ENCODE peak calls at places on chromosomes 7 and 10, in six cellular contexts. U is WERI-Rb-1; A is uterus; W is CD4-positive, alpha-beta T cell; J is coronary artery; X is heart right ventricle. D is an unnamed sample.

GRCh38 chr7:91383186-91383585 is 119.0 kb downstream of the FZD1 start:
- DNase-seq in X (no peak), U (no peak), J (no peak), W (no peak), A (no peak), D (no peak)

GRCh38 chr10:27661511-27662286 is 83.9 kb downstream of the MKX start:
- DNase-seq in J (no peak), A (no peak), U (no peak), W (no peak), X (no peak), D (no peak)

GRCh38 chr7:67341153-67341768 is 344.6 kb downstream of the TYW1 start:
- DNase-seq in J (no peak), X (no peak), U (no peak), W (no peak), A (no peak), D (no peak)

GRCh38 chr7:29871787-29872398 is 65.6 kb downstream of the WIPF3 start:
- DNase-seq in W (no peak), A (no peak), X (no peak), U (no peak), J (no peak), D (no peak)

GRCh38 chr10:13716161-13717071 is 129.7 kb downstream of the PRPF18 start:
- DNase-seq in W (no peak), J (no peak), X (peak; percentile 56), U (no peak), A (no peak), D (peak; percentile 29)

GRCh38 chr7:92206672-92207071 is 27.7 kb upstream of the LRRD1 start:
- DNase-seq in J (no peak), U (no peak), A (no peak), W (no peak), X (no peak), D (no peak)

GRCh38 chr7:89002942-89003618 is 207.5 kb upstream of the TEX47 start:
- DNase-seq in U (no peak), A (no peak), W (no peak), J (no peak), X (no peak), D (no peak)

GRCh38 chr7:85156661-85157213 is 30.1 kb downstream of the SEMA3D start:
- DNase-seq in X (no peak), U (no peak), J (no peak), W (no peak), A (no peak), D (no peak)

GRCh38 chr7:155505422-155505793 is 41.0 kb downstream of the CNPY1 start:
- DNase-seq in J (no peak), X (no peak), W (no peak), U (no peak), A (no peak), D (no peak)

GRCh38 chr10:115937756-115938032 is 335.3 kb downstream of the GFRA1 start:
- DNase-seq in A (no peak), J (no peak), X (no peak), U (no peak), W (no peak), D (no peak)

GRCh38 chr7:102318482-102318971 is 31.9 kb downstream of the SH2B2 start:
- DNase-seq in U (no peak), W (no peak), J (no peak), A (no peak), X (peak; percentile 46), D (no peak)
- TF ChIP-seq CTCF in U (no peak), W (no peak), J (no peak), A (no peak), X (no peak), D (peak; percentile 17)

DNA sequence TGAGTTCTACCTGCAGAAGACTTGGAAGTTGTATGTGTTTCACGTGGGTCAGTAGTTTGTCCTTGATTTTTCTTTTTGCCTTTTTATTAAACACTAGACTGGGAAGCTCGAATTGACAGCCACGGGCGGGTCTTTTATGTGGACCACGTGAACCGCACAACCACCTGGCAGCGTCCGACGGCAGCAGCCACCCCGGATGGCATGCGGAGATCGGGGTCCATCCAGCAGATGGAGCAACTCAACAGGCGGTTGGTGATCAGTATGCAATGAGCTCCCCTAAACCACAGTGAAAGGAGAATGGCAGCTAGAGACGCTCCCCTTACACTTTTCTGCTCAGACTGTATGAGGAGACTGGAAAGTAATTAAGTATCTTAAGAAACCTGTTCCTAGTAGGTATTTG is 126.7 kb upstream of the STK17A start:
- DNase-seq in W (no peak), A (no peak), X (no peak), U (peak; percentile 28), J (no peak), D (no peak)
- TF ChIP-seq CTCF in W (no peak), A (no peak), X (no peak), U (peak; percentile 38), J (no peak), D (no peak)

GRCh38 chr10:26454891-26455290 is 16.8 kb downstream of the APBB1IP start:
- DNase-seq in X (no peak), W (no peak), A (no peak), U (no peak), J (no peak), D (no peak)

GRCh38 chr10:26448706-26449435 is 10.7 kb downstream of the APBB1IP start:
- DNase-seq in A (no peak), W (peak; percentile 42), U (no peak), J (no peak), X (no peak), D (no peak)

GRCh38 chr10:26453850-26454249 is 15.7 kb downstream of the APBB1IP start:
- DNase-seq in W (no peak), J (no peak), X (no peak), U (no peak), A (no peak), D (no peak)

GRCh38 chr10:26449726-26450125 is 11.6 kb downstream of the APBB1IP start:
- DNase-seq in U (no peak), X (no peak), J (no peak), W (no peak), A (no peak), D (no peak)

GRCh38 chr10:26451903-26452302 is 13.8 kb downstream of the APBB1IP start:
- DNase-seq in W (no peak), A (no peak), X (no peak), U (no peak), J (no peak), D (no peak)
- TF ChIP-seq CTCF in W (no peak), A (no peak), X (no peak), U (no peak), J (no peak), D (no peak)

DNA sequence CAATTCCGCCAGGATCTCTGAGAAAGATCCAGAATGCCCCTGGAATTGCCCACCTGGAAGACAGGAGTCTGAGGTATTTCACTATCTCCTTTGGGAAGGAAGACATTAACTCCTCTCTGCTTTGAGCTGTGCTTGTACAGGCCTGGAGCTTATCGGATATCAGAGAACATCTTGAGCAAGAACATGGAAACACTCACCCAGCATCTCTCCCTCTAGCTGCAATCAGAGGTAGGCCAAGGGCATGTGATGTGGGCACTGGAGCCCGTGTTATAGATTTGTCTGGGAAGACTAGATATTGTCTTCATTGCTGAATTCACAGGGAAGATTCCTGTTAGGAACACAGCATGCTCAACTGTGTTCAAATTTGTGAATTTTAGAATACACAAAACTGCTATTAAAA is 233.9 kb downstream of the PHF14 start:
- DNase-seq in J (no peak), U (no peak), A (no peak), X (no peak), W (no peak), D (no peak)
- TF ChIP-seq CTCF in J (no peak), U (peak; percentile 4), A (no peak), X (no peak), W (no peak), D (no peak)

GRCh38 chr7:20343211-20343610 is 12.5 kb downstream of the ITGB8 start:
- DNase-seq in W (no peak), X (no peak), U (peak; percentile 9), J (no peak), A (no peak), D (no peak)
- TF ChIP-seq CTCF in W (no peak), X (no peak), U (peak; percentile 37), J (no peak), A (no peak), D (peak; percentile 43)

DNA sequence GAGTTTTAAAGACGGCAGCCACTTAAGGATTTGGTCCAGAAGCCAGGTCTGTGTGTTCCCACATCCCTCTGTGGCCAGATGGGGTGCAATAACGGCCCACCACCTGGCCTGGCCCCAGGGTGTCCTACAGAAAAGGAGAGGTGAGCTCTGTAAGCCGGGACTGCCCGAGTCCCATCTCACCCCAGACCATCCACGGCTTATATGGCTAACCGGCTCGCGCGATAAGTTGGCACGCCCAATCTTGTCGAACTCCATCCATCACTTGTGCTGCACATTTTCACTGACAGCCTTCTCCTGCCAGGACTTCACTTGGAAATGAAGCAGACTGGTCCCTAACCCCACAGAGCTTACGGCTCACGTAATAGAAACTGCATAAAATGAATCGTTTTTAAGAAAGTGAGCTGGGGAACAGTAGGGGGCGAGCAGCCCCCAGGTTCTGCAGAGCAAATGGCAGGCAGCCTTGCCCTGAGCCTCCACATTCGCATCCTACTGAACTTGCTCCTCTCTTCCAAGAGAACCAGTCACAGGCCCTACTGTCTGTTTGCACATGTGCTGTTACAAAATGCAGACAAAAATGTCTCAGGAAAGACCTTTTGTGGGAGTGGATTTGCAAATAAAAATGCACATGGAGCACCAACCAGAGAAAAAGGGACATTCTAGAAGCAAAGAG is 98.2 kb downstream of the TNS3 start:
- DNase-seq in W (no peak), U (peak; percentile 34), X (no peak), J (no peak), A (peak; percentile 53), D (no peak)
- TF ChIP-seq CTCF in W (no peak), U (peak; percentile 53), X (peak; percentile 9), J (no peak), A (no peak), D (peak; percentile 27)

GRCh38 chr10:93757136-93757535 is 600 bp upstream of the LGI1 start:
- DNase-seq in A (no peak), J (no peak), W (no peak), U (peak; percentile 16), X (no peak), D (no peak)

GRCh38 chr10:93753621-93754250 is 4.0 kb upstream of the LGI1 start:
- DNase-seq in J (no peak), W (no peak), U (no peak), A (no peak), X (no peak), D (no peak)

GRCh38 chr10:93756128-93756517 is 1.6 kb upstream of the LGI1 start:
- DNase-seq in A (no peak), X (no peak), W (no peak), U (no peak), J (no peak), D (no peak)

GRCh38 chr10:93754761-93755160 is 3.0 kb upstream of the LGI1 start:
- DNase-seq in J (no peak), A (no peak), X (no peak), W (no peak), U (no peak), D (no peak)

DNA sequence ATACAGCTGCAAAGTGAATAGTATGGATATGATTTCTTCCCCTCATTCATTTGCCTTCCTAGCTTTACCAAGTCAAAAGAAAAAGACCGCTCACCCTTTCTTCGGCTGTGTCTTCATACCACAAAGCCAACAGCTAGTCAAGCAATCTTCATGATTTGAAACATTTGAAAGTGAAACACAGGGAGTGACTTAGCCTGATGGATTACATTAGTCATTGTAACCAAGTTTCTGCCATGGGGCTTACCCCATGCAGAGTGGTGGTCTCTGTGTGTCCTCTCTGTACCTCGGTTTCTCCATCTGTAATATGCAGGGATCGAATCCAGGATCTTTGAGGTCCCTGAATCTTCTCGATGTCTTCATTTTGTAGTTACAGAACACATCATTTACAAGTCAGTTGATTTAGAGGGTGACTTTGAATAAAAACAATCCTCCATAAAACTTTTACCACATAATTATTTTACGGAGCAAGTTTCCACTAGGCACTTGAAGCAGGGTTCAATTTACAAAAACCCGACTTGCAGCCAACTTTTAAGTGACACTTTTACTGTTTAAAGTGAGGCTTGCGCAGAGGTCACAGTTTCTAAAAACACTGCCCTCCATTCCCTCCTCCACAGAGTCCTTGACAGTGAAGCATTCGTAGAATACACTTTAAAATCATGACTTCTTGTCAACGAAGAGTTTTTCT is 2.2 kb upstream of the LGI1 start:
- DNase-seq in W (no peak), U (no peak), J (no peak), X (no peak), A (no peak), D (no peak)
- TF ChIP-seq CTCF in W (no peak), U (no peak), J (no peak), X (no peak), A (no peak), D (no peak)

D was measured in neural crest cell.